ENCODE peak calls at places on chromosomes 12 and 14, in six cellular contexts. P is esophagus squamous epithelium, Z is lower lobe of right lung, V is sigmoid colon, N is tibial artery, T is IMR-90. E is an unnamed sample. For H3K4me1 and H3K9me3, the result is how much of the 10 kb centered on the place peaks cover.

GRCh38 chr14:89435527-89436273 is 18.7 kb upstream of the FOXN3 start:
- DNase-seq in N (peak), V (peak), Z (no peak), T (no peak), P (no peak), E (no peak)

GRCh38 chr12:57737467-57738141 is 938 bp downstream of the AGAP2 start:
- DNase-seq in Z (no peak), N (no peak), P (no peak), T (peak), V (no peak), E (no peak)

GRCh38 chr12:49671051-49671765 is 36.0 kb downstream of the FMNL3 start:
- DNase-seq in V (peak), N (no peak), Z (no peak), T (no peak), P (no peak), E (no peak)

GRCh38 chr12:109631236-109632150 is 57.9 kb downstream of the MVK start:
- DNase-seq in T (no peak), Z (no peak), N (no peak), P (no peak), V (no peak), E (no peak)

GRCh38 chr12:29073631-29074239 is 75.3 kb upstream of the FAR2 start:
- DNase-seq in T (peak), P (no peak), Z (no peak), N (no peak), V (no peak), E (no peak)

GRCh38 chr12:85000766-85001165 is 35.3 kb downstream of the TSPAN19 start:
- DNase-seq in T (no peak), Z (no peak), P (no peak), V (no peak), N (no peak), E (no peak)

GRCh38 chr14:95536036-95536577 is 1.3 kb downstream of the GLRX5 start:
- DNase-seq in Z (no peak), P (no peak), T (no peak), V (no peak), N (no peak), E (no peak)

GRCh38 chr14:64444984-64445845 is 20.1 kb upstream of the AKAP5 start:
- DNase-seq in N (peak), Z (no peak), P (no peak), V (no peak), T (peak), E (no peak)

GRCh38 chr12:77590306-77590705 is 240.4 kb upstream of the NAV3 start:
- DNase-seq in Z (no peak), N (no peak), T (no peak), P (no peak), V (no peak), E (no peak)

GRCh38 chr12:110906088-110906487 is 14.3 kb downstream of the MYL2 start:
- DNase-seq in V (no peak), N (no peak), Z (no peak), T (no peak), P (no peak), E (no peak)

GRCh38 chr14:25237845-25238244 is 187.9 kb upstream of the STXBP6 start:
- DNase-seq in P (no peak), Z (no peak), N (no peak), T (peak), V (no peak), E (no peak)

GRCh38 chr14:71834308-71835204 is 97.7 kb upstream of the RGS6 start:
- DNase-seq in N (no peak), Z (no peak), P (no peak), T (no peak), V (no peak), E (no peak)

GRCh38 chr12:112294793-112295192 is 87.4 kb downstream of the HECTD4 start:
- DNase-seq in Z (no peak), N (no peak), P (no peak), V (no peak), T (peak), E (no peak)

GRCh38 chr12:19692566-19692965 is 253.3 kb downstream of the AEBP2 start:
- DNase-seq in P (no peak), T (no peak), N (no peak), V (no peak), Z (no peak), E (no peak)

GRCh38 chr12:8906781-8907180 is 7.5 kb upstream of the PHC1 start:
- DNase-seq in Z (no peak), V (no peak), P (no peak), N (no peak), T (no peak), E (no peak)
- H3K4me1 ChIP-seq in Z (under half), V (under half), P (under half), N (under half), T (under half), E (under half)

GRCh38 chr12:133217219-133217618 is 18.5 kb downstream of the ANHX start:
- DNase-seq in V (no peak), T (no peak), N (peak), P (no peak), Z (no peak), E (no peak)

GRCh38 chr12:133225527-133225926 is 10.2 kb downstream of the ANHX start:
- DNase-seq in P (no peak), N (peak), T (no peak), V (no peak), Z (no peak), E (no peak)

GRCh38 chr12:133220521-133220920 is 15.2 kb downstream of the ANHX start:
- DNase-seq in V (no peak), T (no peak), Z (no peak), N (peak), P (no peak), E (no peak)

GRCh38 chr12:133222211-133222610 is 13.5 kb downstream of the ANHX start:
- DNase-seq in T (no peak), V (no peak), P (no peak), Z (no peak), N (peak), E (no peak)

GRCh38 chr12:133221241-133221640 is 14.4 kb downstream of the ANHX start:
- DNase-seq in V (no peak), P (no peak), N (peak), T (no peak), Z (no peak), E (no peak)
- H3K9me3 ChIP-seq in V (under half), P (half or more), N (half or more), T (half or more), Z (under half), E (under half)

GRCh38 chr12:53051058-53051880 is 1.4 kb downstream of the TNS2 start:
- DNase-seq in V (peak), Z (no peak), T (peak), P (no peak), N (peak), E (peak)
- H3K4me1 ChIP-seq in V (half or more), Z (half or more), T (under half), P (under half), N (half or more), E (under half)

DNA sequence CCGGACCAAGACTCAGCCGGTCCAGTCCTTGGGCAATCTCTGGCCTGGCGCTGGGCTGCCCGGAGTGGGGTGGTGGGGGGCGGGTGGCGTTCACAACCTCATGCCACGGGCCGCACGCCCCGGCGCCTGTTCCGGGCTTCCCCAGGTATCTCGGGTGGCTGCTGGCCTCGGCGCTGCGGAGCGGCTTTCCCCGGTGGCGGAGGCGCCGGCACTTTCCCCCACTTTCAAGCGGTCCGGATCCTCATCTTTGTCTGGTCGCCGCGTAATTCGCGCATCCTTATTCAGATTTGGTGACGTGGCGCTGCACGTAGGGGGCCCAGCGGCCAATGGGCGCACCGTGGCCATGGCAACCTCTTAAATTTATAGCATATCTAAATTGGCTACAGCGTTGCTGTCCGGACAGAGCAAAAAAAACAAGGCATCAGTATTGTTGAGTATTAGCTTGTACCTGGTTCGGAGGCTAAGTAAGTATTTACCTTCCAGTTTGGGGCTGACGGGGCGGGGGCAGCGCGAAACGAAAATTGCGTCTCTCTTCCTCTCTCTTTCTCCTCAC is at the start of gene LHX5:
- DNase-seq in P (no peak), T (peak), N (no peak), V (no peak), Z (no peak), E (no peak)
- H3K9me3 ChIP-seq in P (under half), T (under half), N (under half), V (under half), Z (under half), E (under half)

GRCh38 chr14:93909429-93910128 is 17.6 kb upstream of the FAM181A start:
- DNase-seq in T (no peak), V (no peak), P (no peak), N (no peak), Z (no peak), E (no peak)
- H3K4me1 ChIP-seq in T (under half), V (under half), P (under half), N (under half), Z (under half), E (under half)

DNA sequence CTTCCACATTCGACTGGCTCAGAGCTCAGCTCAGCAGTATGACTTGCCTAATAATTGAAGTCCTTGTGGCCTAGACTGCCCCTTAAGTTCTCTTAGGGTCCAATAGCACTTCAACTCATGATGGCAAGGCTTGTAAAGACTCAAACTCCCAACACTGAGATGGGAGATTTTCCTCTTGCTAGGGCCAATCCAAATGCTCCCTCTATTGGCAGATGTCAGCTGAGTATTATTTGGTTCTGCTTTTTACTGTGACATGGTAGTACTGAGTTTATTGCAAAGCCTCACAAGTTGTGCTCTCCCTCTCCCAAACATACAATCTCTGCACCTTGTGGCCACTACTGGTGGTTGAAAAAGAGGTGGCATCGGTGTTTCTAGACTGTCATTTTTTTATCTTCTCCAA is 164.2 kb downstream of the ALG10 start:
- DNase-seq in P (no peak), N (no peak), T (no peak), V (no peak), Z (no peak), E (no peak)
- H3K9me3 ChIP-seq in P (under half), N (under half), T (under half), V (under half), Z (under half), E (under half)

GRCh38 chr14:59895721-59896120 is 24.2 kb upstream of the LRRC9 start:
- DNase-seq in Z (no peak), N (no peak), T (no peak), V (no peak), P (no peak), E (no peak)

GRCh38 chr14:59900536-59900935 is 19.4 kb upstream of the LRRC9 start:
- DNase-seq in T (no peak), N (no peak), V (no peak), P (no peak), Z (no peak), E (no peak)

GRCh38 chr14:59897757-59898383 is 22.1 kb upstream of the LRRC9 start:
- DNase-seq in T (no peak), N (no peak), P (no peak), Z (no peak), V (no peak), E (peak)
- H3K4me1 ChIP-seq in T (under half), N (under half), P (under half), Z (under half), V (under half), E (under half)